ENCODE peak calls at places on chromosomes 16 and 17, in eight cellular contexts. N is IMR-90, O is HCT116, G is cardiac muscle cell, Y is tibial artery, S is osteoblast, I is mammary epithelial cell, U is transverse colon. Q is an unnamed sample.

GRCh38 chr16:14307623-14308356 is 236.7 kb downstream of the MRTFB start:
- DNase-seq in G (no peak), Y (peak; percentile 58), I (peak; percentile 64), U (no peak), O (no peak), S (peak; percentile 92), N (no peak), Q (no peak)

GRCh38 chr16:23148513-23149266 is 562 bp downstream of the USP31 start:
- DNase-seq in I (peak; percentile 68), N (peak; percentile 22), S (peak; percentile 91), Y (peak; percentile 48), U (peak; percentile 83), O (no peak), G (peak; percentile 54), Q (peak; percentile 41)

GRCh38 chr17:57256708-57257112 is 387 bp downstream of the MSI2 start:
- DNase-seq in Y (no peak), O (no peak), U (peak; percentile 34), G (peak; percentile 62), N (no peak), I (peak; percentile 20), S (no peak), Q (peak; percentile 13)

GRCh38 chr16:30095166-30096078 is 591 bp downstream of the YPEL3 start:
- DNase-seq in N (no peak), Y (no peak), O (no peak), U (peak; percentile 38), I (no peak), G (no peak), S (peak; percentile 92), Q (no peak)

GRCh38 chr16:78571434-78571833 is 472.0 kb downstream of the WWOX start:
- DNase-seq in S (no peak), Y (no peak), N (no peak), G (no peak), U (no peak), O (no peak), I (no peak), Q (no peak)

GRCh38 chr16:27366687-27367462 is 35.1 kb upstream of the IL21R start:
- DNase-seq in U (no peak), S (no peak), I (no peak), Y (no peak), N (no peak), G (no peak), O (no peak), Q (no peak)

GRCh38 chr16:48218473-48218872 is 25.6 kb upstream of the LONP2 start:
- DNase-seq in G (no peak), S (no peak), I (no peak), U (no peak), N (no peak), O (no peak), Y (no peak), Q (no peak)

GRCh38 chr17:33889079-33889478 is 366.0 kb upstream of the CCL2 start:
- DNase-seq in G (no peak), N (no peak), U (no peak), I (no peak), S (no peak), Y (no peak), O (no peak), Q (no peak)

GRCh38 chr17:223723-224471 is 42.4 kb upstream of the DOC2B start:
- DNase-seq in G (no peak), N (no peak), O (no peak), S (peak; percentile 44), I (no peak), U (peak; percentile 3), Y (peak; percentile 8), Q (no peak)

GRCh38 chr17:58520843-58521430 is 6.5 kb upstream of the MTMR4 start:
- DNase-seq in S (peak; percentile 81), O (no peak), I (no peak), G (peak; percentile 52), Y (no peak), N (peak; percentile 13), U (no peak), Q (no peak)

GRCh38 chr16:3036726-3037315 is at the start of gene BICDL2:
- DNase-seq in Y (no peak), U (peak; percentile 87), S (no peak), G (no peak), N (no peak), I (no peak), O (no peak), Q (no peak)

GRCh38 chr16:8848939-8849391 is 19.8 kb downstream of the CARHSP1 start:
- DNase-seq in I (peak; percentile 64), S (peak; percentile 97), G (no peak), Y (no peak), O (no peak), N (peak; percentile 75), U (no peak), Q (no peak)

GRCh38 chr16:58732545-58733247 is 1.4 kb downstream of the GOT2 start:
- DNase-seq in O (no peak), N (peak; percentile 42), U (no peak), I (peak; percentile 74), Y (no peak), S (peak; percentile 87), G (no peak), Q (no peak)

GRCh38 chr16:50859628-50860360 is 117.9 kb downstream of the CYLD start:
- DNase-seq in N (no peak), Y (no peak), O (no peak), I (no peak), G (no peak), S (no peak), U (peak; percentile 19), Q (no peak)

GRCh38 chr16:68756250-68757051 is 19.4 kb downstream of the CDH1 start:
- DNase-seq in Y (no peak), N (no peak), S (no peak), I (peak; percentile 100), G (no peak), U (peak; percentile 83), O (peak; percentile 98), Q (no peak)

GRCh38 chr16:70522216-70523000 is 946 bp downstream of the COG4 start:
- DNase-seq in U (no peak), S (peak; percentile 65), Y (no peak), G (no peak), I (no peak), N (no peak), O (no peak), Q (no peak)

GRCh38 chr16:24568392-24568791 is 29.0 kb downstream of the RBBP6 start:
- DNase-seq in I (peak; percentile 8), U (no peak), S (no peak), G (no peak), N (peak; percentile 43), Y (no peak), O (no peak), Q (no peak)

GRCh38 chr17:72853438-72854415 is 238.8 kb downstream of the SLC39A11 start:
- DNase-seq in N (no peak), G (no peak), S (no peak), U (no peak), Y (no peak), I (no peak), O (no peak), Q (no peak)

GRCh38 chr17:17771498-17772201 is 65.1 kb downstream of the SREBF1 start:
- DNase-seq in Y (no peak), S (no peak), I (no peak), N (no peak), G (no peak), O (no peak), U (no peak), Q (no peak)
- H3K4me1 ChIP-seq in Y (peaks cover 52% of the 10 kb centered on the region), S (peaks cover 3% of the 10 kb centered on the region), I (peaks cover 37% of the 10 kb centered on the region), N (peaks cover 40% of the 10 kb centered on the region), G (peaks cover 17% of the 10 kb centered on the region), O (peaks cover 17% of the 10 kb centered on the region), U (peaks cover 21% of the 10 kb centered on the region), Q (no peaks in the 10 kb centered on the region)

DNA sequence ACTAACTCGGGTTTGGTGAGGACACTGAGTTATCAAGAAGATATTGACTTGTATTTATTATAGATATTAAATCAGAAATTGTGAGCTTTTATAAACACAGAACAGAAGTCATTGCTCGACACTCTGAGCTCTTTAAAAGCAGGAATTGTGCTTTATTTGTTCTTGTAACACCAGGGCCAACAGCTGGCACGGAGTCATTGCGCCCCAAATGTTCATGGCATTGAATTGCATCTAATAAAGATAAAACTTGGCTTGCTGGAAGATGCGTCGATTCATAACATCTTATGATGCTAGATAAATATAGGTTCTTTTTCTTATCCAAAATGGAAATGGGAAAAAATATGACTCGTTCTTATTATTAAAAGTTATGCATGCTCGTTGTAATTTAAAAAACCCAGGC is 11.8 kb upstream of the MLYCD start:
- DNase-seq in Y (no peak), G (no peak), I (peak; percentile 2), S (no peak), U (peak; percentile 26), N (no peak), O (peak; percentile 31), Q (no peak)
- H3K4me3 ChIP-seq in Y (no peak overlapping the region), G (no peak overlapping the region), I (no peak overlapping the region), S (no peak overlapping the region), U (no peak overlapping the region), N (no peak overlapping the region), O (no peak overlapping the region), Q (no peak overlapping the region)

GRCh38 chr17:28910534-28910933 is 7.7 kb upstream of the DHRS13 start:
- DNase-seq in Y (no peak), N (no peak), O (no peak), G (no peak), I (no peak), U (no peak), S (no peak), Q (no peak)

GRCh38 chr17:28908640-28909098 is 5.8 kb upstream of the DHRS13 start:
- DNase-seq in N (peak; percentile 91), I (peak; percentile 63), S (peak; percentile 94), G (no peak), O (no peak), U (peak; percentile 43), Y (peak; percentile 69), Q (no peak)

GRCh38 chr17:28912938-28913333 is 10.1 kb upstream of the DHRS13 start:
- DNase-seq in G (no peak), U (no peak), Y (no peak), O (no peak), S (no peak), I (no peak), N (no peak), Q (no peak)

GRCh38 chr17:28912281-28912937 is 9.5 kb upstream of the DHRS13 start:
- DNase-seq in Y (no peak), O (no peak), S (no peak), U (peak; percentile 68), G (no peak), I (no peak), N (no peak), Q (no peak)

DNA sequence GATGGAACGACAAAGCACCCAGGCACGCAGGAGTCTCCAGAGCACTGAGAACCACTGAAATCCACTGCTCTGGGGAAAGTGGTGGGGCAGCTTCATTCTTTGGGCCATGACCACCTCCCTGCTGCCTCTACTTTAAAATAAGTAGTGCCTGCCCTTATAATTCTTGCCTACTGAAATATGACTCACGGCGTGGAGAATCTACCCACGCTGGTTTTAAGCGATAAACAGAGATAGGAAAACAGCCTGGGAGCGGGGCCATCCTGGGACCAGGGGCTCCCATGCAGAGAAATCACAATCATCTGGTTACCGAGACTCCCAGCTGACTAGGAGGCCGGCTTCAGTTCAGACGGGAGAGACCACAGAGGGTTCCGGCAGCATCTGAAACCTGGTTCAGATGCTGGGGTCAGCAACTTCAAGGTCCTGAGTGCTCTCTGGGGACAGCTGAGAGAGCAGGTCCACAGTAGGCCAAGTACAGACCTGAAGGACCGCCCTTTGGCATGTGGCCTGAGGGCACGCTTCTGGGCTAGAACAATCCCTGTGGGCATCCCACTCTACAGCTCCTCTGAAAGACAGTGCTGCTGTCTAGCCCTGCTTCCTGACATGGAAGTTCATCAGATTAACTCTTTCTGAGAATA is 8.6 kb upstream of the DHRS13 start:
- DNase-seq in I (no peak), N (no peak), U (no peak), G (no peak), S (no peak), O (no peak), Y (no peak), Q (no peak)
- H3K36me3 ChIP-seq in I (peaks cover 54% of the 10 kb centered on the region), N (peaks cover 75% of the 10 kb centered on the region), U (peaks cover 62% of the 10 kb centered on the region), G (peaks cover 84% of the 10 kb centered on the region), S (peaks cover 96% of the 10 kb centered on the region), O (peaks cover 81% of the 10 kb centered on the region), Y (peaks cover 100% of the 10 kb centered on the region), Q (peaks cover 96% of the 10 kb centered on the region)

GRCh38 chr17:76501827-76502307 is 644 bp upstream of the RHBDF2 start:
- DNase-seq in Y (no peak), S (peak; percentile 80), I (no peak), G (no peak), N (no peak), U (no peak), O (no peak), Q (no peak)
- H3K4me1 ChIP-seq in Y (peaks cover 51% of the 10 kb centered on the region), S (peaks cover 40% of the 10 kb centered on the region), I (peaks cover 38% of the 10 kb centered on the region), G (peaks cover 20% of the 10 kb centered on the region), N (peaks cover 29% of the 10 kb centered on the region), U (peaks cover 29% of the 10 kb centered on the region), O (peaks cover 49% of the 10 kb centered on the region), Q (peaks cover 30% of the 10 kb centered on the region)

Q was measured in effector memory CD4-positive, alpha-beta T cell.